ENCODE peak calls at places on chromosomes 6 and 20, in four cellular contexts. K, P, G and H are unnamed samples.

GRCh38 chr6:138287144-138287955 is 69.1 kb upstream of the PBOV1 start:
- DNase-seq in K (no peak), P (peak; percentile 31), G (no peak), H (peak; percentile 58)

GRCh38 chr6:45892696-45893095 is 123.0 kb downstream of the CLIC5 start:
- DNase-seq in K (no peak), P (no peak), G (no peak), H (no peak)

GRCh38 chr6:32942555-32942954 is 1.7 kb upstream of the HLA-DMB start:
- DNase-seq in K (no peak), P (no peak), G (no peak), H (no peak)

GRCh38 chr6:152220785-152221184 is 413.3 kb downstream of the ESR1 start:
- DNase-seq in K (no peak), P (no peak), G (no peak), H (no peak)

GRCh38 chr6:168359794-168360193 is 40.2 kb upstream of the DACT2 start:
- DNase-seq in K (no peak), P (no peak), G (no peak), H (no peak)

GRCh38 chr6:159914565-159914923 is 23.8 kb downstream of the MAS1 start:
- DNase-seq in K (no peak), P (no peak), G (no peak), H (no peak)

GRCh38 chr20:9756660-9757059 is 82.2 kb downstream of the PAK5 start:
- DNase-seq in K (no peak), P (no peak), G (no peak), H (no peak)

GRCh38 chr20:719816-720215 is 44.2 kb upstream of the SCRT2 start:
- DNase-seq in K (no peak), P (no peak), G (no peak), H (no peak)

GRCh38 chr20:55678126-55678525 is 327.2 kb downstream of the CBLN4 start:
- DNase-seq in K (no peak), P (no peak), G (no peak), H (peak; percentile 4)

GRCh38 chr20:1423625-1424106 is 30.8 kb upstream of the FKBP1A start:
- DNase-seq in K (peak; percentile 80), P (peak; percentile 78), G (peak; percentile 69), H (peak; percentile 92)

GRCh38 chr6:138590796-138591709 is 91.8 kb upstream of the NHSL1 start:
- DNase-seq in K (no peak), P (peak; percentile 62), G (peak; percentile 79), H (peak; percentile 89)

GRCh38 chr6:116773886-116774285 is 8.4 kb upstream of the FAM162B start:
- DNase-seq in K (no peak), P (no peak), G (no peak), H (no peak)

GRCh38 chr6:95847061-95847460 is 168.7 kb upstream of the FUT9 start:
- DNase-seq in K (no peak), P (no peak), G (no peak), H (no peak)

GRCh38 chr6:72624557-72625160 is 2.8 kb downstream of the KCNQ5 start:
- DNase-seq in K (no peak), P (peak; percentile 27), G (peak; percentile 27), H (no peak)

GRCh38 chr6:121522265-121522664 is 86.8 kb downstream of the GJA1 start:
- DNase-seq in K (no peak), P (peak; percentile 77), G (peak; percentile 96), H (no peak)

GRCh38 chr6:168996106-168996505 is 257.5 kb downstream of the THBS2 start:
- DNase-seq in K (no peak), P (no peak), G (no peak), H (no peak)

GRCh38 chr6:72636786-72637185 is 14.9 kb downstream of the KCNQ5 start:
- DNase-seq in K (no peak), P (no peak), G (no peak), H (no peak)

GRCh38 chr6:49693512-49693911 is 19.8 kb downstream of the CRISP2 start:
- DNase-seq in K (no peak), P (no peak), G (no peak), H (no peak)

GRCh38 chr6:49692534-49692933 is 20.8 kb downstream of the CRISP2 start:
- DNase-seq in K (no peak), P (no peak), G (no peak), H (no peak)
- TF ChIP-seq RAD21 in K (no peak), P (no peak), G (no peak), H (no peak)

DNA sequence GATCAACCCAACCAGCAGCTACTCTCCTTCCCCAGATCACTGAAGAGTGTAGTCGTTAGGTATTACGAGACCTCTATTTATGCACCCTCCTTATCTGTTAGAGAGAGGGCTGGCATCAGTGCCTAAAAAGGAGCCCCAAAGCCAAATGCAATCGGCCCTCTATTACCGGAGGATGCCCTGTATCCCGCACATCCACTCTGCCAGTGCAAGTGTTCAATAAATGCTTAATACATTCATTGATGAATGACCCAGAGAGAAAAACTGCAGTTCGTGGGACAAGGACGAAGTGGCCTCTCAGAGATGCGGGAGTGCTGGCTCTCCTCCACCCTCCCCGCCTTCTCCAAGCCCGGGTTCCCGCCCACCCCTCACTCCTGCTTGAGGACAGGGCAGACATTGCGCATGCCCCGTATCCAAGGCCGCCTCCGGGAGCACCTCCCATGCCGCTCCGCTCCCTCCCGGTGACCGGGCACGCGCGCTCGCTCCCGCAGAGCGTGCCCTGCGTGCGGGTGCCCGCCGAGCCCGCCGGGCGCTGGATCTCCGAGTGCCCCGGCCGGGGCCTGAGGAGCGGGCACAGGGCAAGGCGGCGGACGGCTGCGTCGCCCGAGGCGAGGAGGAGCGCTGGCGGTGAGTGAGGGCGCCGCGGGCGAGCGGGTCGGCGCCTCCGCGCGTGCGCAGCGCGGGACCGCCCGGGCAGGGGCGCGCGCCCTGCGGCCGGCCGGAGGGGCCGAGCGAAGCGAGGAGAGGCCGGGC is 27.2 kb upstream of the BTBD3 start:
- DNase-seq in K (peak; percentile 89), P (peak; percentile 93), G (peak; percentile 91), H (peak; percentile 92)
- TF ChIP-seq POLR2A in K (peak; percentile 63), P (peak; percentile 81), G (peak; percentile 21), H (no peak)

GRCh38 chr6:118902731-118903130 is 8.8 kb downstream of the ASF1A start:
- DNase-seq in K (no peak), P (no peak), G (peak; percentile 36), H (no peak)
- TF ChIP-seq RAD21 in K (no peak), P (no peak), G (no peak), H (no peak)

GRCh38 chr20:38835792-38836191 is 30.3 kb downstream of the PPP1R16B start:
- DNase-seq in K (no peak), P (no peak), G (no peak), H (no peak)

GRCh38 chr20:38831995-38832620 is 26.6 kb downstream of the PPP1R16B start:
- DNase-seq in K (no peak), P (no peak), G (no peak), H (no peak)

GRCh38 chr20:38834868-38835267 is 29.4 kb downstream of the PPP1R16B start:
- DNase-seq in K (no peak), P (no peak), G (no peak), H (no peak)

GRCh38 chr20:38833154-38833856 is 27.8 kb downstream of the PPP1R16B start:
- DNase-seq in K (no peak), P (no peak), G (no peak), H (no peak)

DNA sequence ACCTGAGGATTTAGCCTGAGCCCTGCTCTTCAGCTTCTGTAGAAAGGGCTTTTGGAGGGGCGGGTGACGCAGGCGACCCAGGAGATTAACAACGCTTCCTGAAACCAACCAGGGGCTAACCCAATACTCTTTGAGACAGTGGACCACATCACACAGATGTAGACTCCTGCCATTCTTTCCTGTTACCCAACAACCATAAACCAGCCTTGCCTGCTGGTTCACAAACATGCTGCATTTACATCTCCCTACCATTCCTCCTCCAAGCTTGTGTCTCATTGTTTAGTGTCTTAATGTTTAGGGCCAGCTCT is 28.3 kb downstream of the PPP1R16B start:
- DNase-seq in K (no peak), P (no peak), G (no peak), H (no peak)
- TF ChIP-seq POLR2A in K (no peak), P (no peak), G (no peak), H (no peak)